ENCODE peak calls at places on chromosomes 4 and X, in five cellular contexts. E is mesothelial cell of epicardium, P is fibroblast of mammary gland, H is HFFc6, O is epithelial cell of esophagus. Y is an unnamed sample.

GRCh38 chr4:118351851-118352827 is 664 bp downstream of the PRSS12 start:
- DNase-seq in E (peak), P (peak), H (peak), O (peak), Y (no peak)

GRCh38 chr4:67680568-67681222 is 20.3 kb downstream of the UBA6 start:
- DNase-seq in E (no peak), P (peak), H (peak), O (peak), Y (no peak)

GRCh38 chr4:30719363-30720020 is 677 bp upstream of the PCDH7 start:
- DNase-seq in E (peak), P (peak), H (peak), O (peak), Y (peak)

GRCh38 chrX:139246295-139246694 is 284.2 kb upstream of the F9 start:
- DNase-seq in E (no peak), P (no peak), H (no peak), O (peak), Y (no peak)

GRCh38 chr4:56330691-56331090 is 56.6 kb downstream of the AASDH start:
- DNase-seq in E (no peak), P (no peak), H (no peak), O (no peak), Y (no peak)

GRCh38 chr4:5399790-5400421 is 308.5 kb downstream of the EVC2 start:
- DNase-seq in E (no peak), P (peak), H (no peak), O (peak), Y (no peak)

GRCh38 chr4:97498875-97499274 is 644.4 kb downstream of the STPG2 start:
- DNase-seq in E (no peak), P (peak), H (no peak), O (peak), Y (no peak)

GRCh38 chrX:77749695-77750094 is 36.3 kb downstream of the ATRX start:
- DNase-seq in E (no peak), P (peak), H (peak), O (peak), Y (no peak)

GRCh38 chrX:69762340-69762739 is 146.4 kb downstream of the EDA start:
- DNase-seq in E (no peak), P (no peak), H (no peak), O (no peak), Y (no peak)

GRCh38 chr4:166042510-166043055 is 169.5 kb downstream of the TLL1 start:
- DNase-seq in E (no peak), P (no peak), H (no peak), O (peak), Y (no peak)

GRCh38 chr4:178462710-178463109 is 1020.5 kb upstream of the AGA start:
- DNase-seq in E (no peak), P (no peak), H (no peak), O (no peak), Y (no peak)

GRCh38 chrX:346034-346813 is 27.6 kb upstream of the GTPBP6 start:
- DNase-seq in E (peak), P (no peak), H (no peak), O (no peak), Y (peak)

GRCh38 chr4:75710246-75710645 is 14.1 kb upstream of the USO1 start:
- DNase-seq in E (no peak), P (no peak), H (no peak), O (no peak), Y (peak)

GRCh38 chr4:119841361-119841760 is 212.8 kb upstream of the PDE5A start:
- DNase-seq in E (no peak), P (no peak), H (no peak), O (peak), Y (no peak)

GRCh38 chrX:55907968-55908607 is 190.5 kb downstream of the RRAGB start:
- DNase-seq in E (peak), P (peak), H (peak), O (peak), Y (peak)

GRCh38 chr4:15725608-15726007 is 22.7 kb downstream of the BST1 start:
- DNase-seq in E (no peak), P (peak), H (no peak), O (no peak), Y (no peak)

GRCh38 chr4:43853565-43854345 is 594.9 kb downstream of the KCTD8 start:
- DNase-seq in E (no peak), P (no peak), H (no peak), O (no peak), Y (no peak)

GRCh38 chrX:13471269-13471668 is 98.1 kb upstream of the EGFL6 start:
- DNase-seq in E (no peak), P (no peak), H (no peak), O (no peak), Y (no peak)

GRCh38 chr4:8645753-8646124 is 53.2 kb downstream of the CPZ start:
- DNase-seq in E (peak), P (no peak), H (no peak), O (no peak), Y (peak)

GRCh38 chrX:97854071-97854470 is 970.4 kb downstream of the RPA4 start:
- DNase-seq in E (no peak), P (no peak), H (no peak), O (no peak), Y (no peak)

GRCh38 chr4:92636038-92636825 is 332.5 kb downstream of the GRID2 start:
- DNase-seq in E (no peak), P (no peak), H (no peak), O (peak), Y (no peak)

GRCh38 chrX:12614266-12614665 is 176.9 kb upstream of the PRPS2 start:
- DNase-seq in E (no peak), P (no peak), H (no peak), O (peak), Y (no peak)

GRCh38 chrX:91434351-91435168 is at the start of gene PABPC5:
- DNase-seq in E (peak), P (peak), H (no peak), O (peak), Y (peak)

GRCh38 chrX:56310581-56310980 is 78.4 kb downstream of the KLF8 start:
- DNase-seq in E (no peak), P (no peak), H (no peak), O (peak), Y (no peak)

DNA sequence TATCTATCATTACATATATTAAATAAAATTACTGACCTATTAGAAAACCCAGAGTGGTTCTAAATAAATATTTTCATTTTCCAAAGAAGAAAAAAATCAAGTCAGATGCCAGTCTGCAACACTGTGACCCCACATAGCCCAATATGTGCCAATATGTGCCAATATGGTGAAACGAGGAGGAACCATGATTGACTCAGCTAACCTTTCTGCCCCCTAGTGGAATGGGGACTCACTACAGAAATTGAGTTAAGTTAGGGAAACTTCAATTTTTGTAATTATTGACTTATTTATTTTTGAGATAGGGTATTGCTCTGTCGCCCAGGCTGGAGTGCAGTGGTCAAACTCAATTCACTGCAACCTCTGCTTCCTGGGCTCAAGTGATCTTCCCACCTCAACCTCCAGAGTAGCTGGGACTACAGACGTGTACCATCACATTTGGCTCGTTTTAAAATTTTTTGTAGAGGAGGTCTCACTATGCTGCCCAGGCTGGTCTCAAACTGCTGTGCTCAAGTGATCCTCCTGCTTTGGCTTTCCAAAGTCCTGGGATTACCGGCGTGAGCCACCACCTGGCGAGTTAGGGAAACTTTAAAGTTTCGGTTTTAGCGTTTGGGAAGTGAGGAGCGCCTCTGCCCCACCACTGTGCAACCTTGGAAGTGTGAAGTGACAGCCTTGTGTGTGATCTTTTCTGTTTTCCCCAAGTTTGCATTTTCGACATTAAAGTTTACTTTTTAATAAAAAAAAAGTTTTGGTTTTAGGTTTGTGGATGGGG is 116.8 kb upstream of the SHISA3 start:
- DNase-seq in E (no peak), P (peak), H (no peak), O (peak), Y (no peak)
- TF ChIP-seq CTCF in E (peak), P (peak), H (peak), O (peak), Y (peak)

DNA sequence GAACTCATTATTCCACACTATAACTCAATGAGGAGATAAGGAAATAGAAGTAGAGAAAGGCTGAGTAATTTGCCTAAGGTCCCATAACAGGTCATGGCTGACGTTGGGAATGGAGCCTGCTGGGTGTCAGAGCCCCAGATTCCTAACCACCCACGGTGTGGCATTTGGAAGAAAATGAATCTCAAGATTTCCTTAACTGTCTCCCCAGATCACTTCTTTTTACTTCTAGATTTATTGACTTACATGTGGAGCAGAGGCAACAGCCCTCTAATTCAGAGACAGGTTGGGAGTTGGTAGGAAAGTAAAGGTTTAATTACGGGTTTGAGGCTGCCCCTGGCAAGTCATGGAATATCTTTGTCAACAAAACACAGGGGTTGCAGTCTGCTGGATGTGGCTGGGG is 134.0 kb downstream of the ARHGAP10 start:
- DNase-seq in E (no peak), P (peak), H (no peak), O (peak), Y (no peak)
- TF ChIP-seq CTCF in E (no peak), P (no peak), H (no peak), O (no peak), Y (no peak)

GRCh38 chrX:40304115-40304514 is 206.4 kb upstream of the BCOR start:
- DNase-seq in E (no peak), P (no peak), H (no peak), O (no peak), Y (no peak)
- TF ChIP-seq CTCF in E (no peak), P (no peak), H (no peak), O (no peak), Y (no peak)

DNA sequence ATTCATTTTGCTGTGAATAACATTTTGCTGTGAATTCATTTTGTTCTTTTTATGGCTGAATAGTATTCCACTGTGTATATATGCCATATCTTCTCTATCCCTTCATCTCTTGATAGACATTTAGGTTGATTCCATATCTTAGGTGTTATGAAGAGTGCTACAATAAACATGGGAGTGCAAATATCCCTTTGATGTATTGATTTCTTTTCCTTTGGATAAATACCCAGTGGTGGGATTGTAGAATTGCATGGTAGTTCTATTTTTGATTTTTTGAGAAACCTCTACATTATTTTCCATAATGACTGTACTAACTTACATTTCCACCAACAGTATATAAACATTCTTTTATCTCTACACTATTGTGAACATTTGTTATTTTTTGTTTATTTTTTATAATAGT is 555.9 kb downstream of the PDHA2 start:
- DNase-seq in E (no peak), P (no peak), H (no peak), O (no peak), Y (no peak)
- TF ChIP-seq CTCF in E (peak), P (no peak), H (peak), O (no peak), Y (no peak)

Y was measured in osteocyte.